ENCODE peak calls at places on chromosomes 13 and 19, in nine cellular contexts. V, N, F, R, W, G, B, S and P are unnamed samples.

GRCh38 chr19:31118292-31118925 is 230.8 kb downstream of the TSHZ3 start:
- DNase-seq in B (no peak), G (no peak), S (no peak), F (no peak), N (no peak), R (peak), W (peak), V (no peak), P (no peak)

GRCh38 chr13:41706189-41706588 is 248.8 kb downstream of the RGCC start:
- DNase-seq in V (no peak), N (no peak), S (no peak), W (no peak), F (no peak), G (no peak), B (no peak), R (no peak), P (no peak)

GRCh38 chr13:103876571-103876970 is 810.4 kb upstream of the SLC10A2 start:
- DNase-seq in R (no peak), B (no peak), F (no peak), S (no peak), V (no peak), G (no peak), W (no peak), N (no peak), P (no peak)

GRCh38 chr13:112716461-112716820 is 26.6 kb downstream of the ATP11A start:
- DNase-seq in N (no peak), G (no peak), B (no peak), R (no peak), F (no peak), S (no peak), V (no peak), W (peak), P (peak)

GRCh38 chr13:71808708-71809107 is 58.3 kb downstream of the DACH1 start:
- DNase-seq in S (no peak), N (no peak), B (no peak), R (no peak), V (no peak), G (no peak), F (no peak), W (no peak), P (no peak)

GRCh38 chr13:96772426-96772825 is 221.8 kb downstream of the OXGR1 start:
- DNase-seq in G (no peak), V (no peak), S (no peak), N (no peak), B (no peak), W (no peak), F (no peak), R (no peak), P (no peak)

GRCh38 chr13:111866731-111867245 is 200.2 kb upstream of the SOX1 start:
- DNase-seq in B (no peak), W (no peak), R (no peak), V (no peak), N (no peak), S (no peak), F (no peak), G (no peak), P (no peak)

GRCh38 chr13:64446372-64446771 is 2783.8 kb downstream of the PCDH9 start:
- DNase-seq in G (no peak), B (no peak), F (no peak), V (no peak), N (no peak), S (no peak), W (no peak), R (no peak), P (no peak)

GRCh38 chr19:15010497-15011255 is 31.0 kb upstream of the SLC1A6 start:
- DNase-seq in F (no peak), R (peak), B (no peak), V (no peak), G (no peak), W (no peak), S (no peak), N (no peak), P (no peak)

GRCh38 chr13:112699318-112699918 is 9.6 kb downstream of the ATP11A start:
- DNase-seq in B (no peak), S (no peak), V (no peak), F (no peak), N (no peak), R (no peak), G (no peak), W (no peak), P (no peak)

GRCh38 chr13:35760678-35761308 is 284.3 kb upstream of the MAB21L1 start:
- DNase-seq in W (no peak), F (no peak), N (no peak), B (no peak), S (no peak), G (no peak), R (no peak), V (no peak), P (no peak)

GRCh38 chr19:34370117-34370516 is 5.1 kb downstream of the GPI start:
- DNase-seq in B (no peak), R (no peak), S (no peak), F (no peak), N (no peak), V (no peak), W (no peak), G (no peak), P (no peak)

GRCh38 chr19:1655992-1656608 is 3.7 kb upstream of the TCF3 start:
- DNase-seq in N (no peak), G (no peak), F (no peak), V (no peak), S (no peak), W (no peak), B (no peak), R (no peak), P (peak)

GRCh38 chr13:76663941-76664340 is 222.3 kb downstream of the KCTD12 start:
- DNase-seq in B (no peak), S (no peak), N (no peak), V (no peak), F (no peak), W (no peak), G (no peak), R (no peak), P (no peak)

GRCh38 chr13:106446011-106446410 is 89.5 kb downstream of the EFNB2 start:
- DNase-seq in V (no peak), B (no peak), S (no peak), W (no peak), R (peak), F (no peak), G (no peak), N (no peak), P (no peak)

GRCh38 chr13:20658451-20658850 is 45.0 kb upstream of the IL17D start:
- DNase-seq in B (no peak), N (no peak), W (no peak), R (no peak), V (no peak), G (no peak), S (no peak), F (no peak), P (no peak)

GRCh38 chr19:20661150-20661819 is at the start of gene ZNF626:
- DNase-seq in W (peak), G (peak), S (peak), F (peak), N (peak), V (peak), B (peak), R (peak), P (peak)

GRCh38 chr13:109348514-109349340 is 437.7 kb downstream of the IRS2 start:
- DNase-seq in V (no peak), N (no peak), S (no peak), B (no peak), F (no peak), W (no peak), G (no peak), R (no peak), P (no peak)

GRCh38 chr19:18464646-18465045 is 26.7 kb upstream of the ISYNA1 start:
- DNase-seq in V (peak), N (peak), W (peak), G (no peak), R (no peak), B (peak), F (peak), S (peak), P (peak)

GRCh38 chr19:58338336-58338735 is 11.5 kb downstream of the ZSCAN22 start:
- DNase-seq in F (no peak), R (no peak), N (no peak), W (no peak), S (no peak), B (no peak), V (no peak), G (no peak), P (no peak)

GRCh38 chr19:55643003-55643732 is at the start of gene ZNF581:
- DNase-seq in R (peak), B (peak), S (peak), F (peak), V (peak), N (no peak), G (peak), W (peak), P (peak)

GRCh38 chr19:11737964-11738745 is 591 bp downstream of the ZNF823 start:
- DNase-seq in S (peak), N (peak), W (peak), B (peak), R (peak), F (peak), V (peak), G (peak), P (peak)

GRCh38 chr13:22596157-22596863 is 584.5 kb upstream of the SGCG start:
- DNase-seq in B (no peak), W (no peak), F (no peak), V (no peak), R (no peak), G (no peak), N (no peak), S (no peak), P (no peak)

GRCh38 chr13:74246398-74246975 is 112.3 kb upstream of the KLF12 start:
- DNase-seq in F (no peak), G (peak), V (no peak), W (no peak), R (no peak), S (no peak), N (no peak), B (no peak), P (peak)

GRCh38 chr19:55014714-55015113 is 23.4 kb downstream of the GP6 start:
- DNase-seq in V (no peak), S (no peak), F (no peak), R (no peak), W (no peak), G (no peak), N (no peak), B (no peak), P (peak)

GRCh38 chr13:31627097-31627496 is 112.2 kb upstream of the RXFP2 start:
- DNase-seq in W (no peak), S (no peak), G (no peak), R (no peak), B (no peak), N (no peak), F (no peak), V (no peak), P (no peak)

GRCh38 chr13:32947886-32948285 is 68.3 kb upstream of the KL start:
- DNase-seq in B (no peak), R (peak), S (no peak), F (no peak), G (no peak), N (no peak), W (no peak), V (no peak), P (no peak)

GRCh38 chr13:95535243-95535642 is 17.3 kb upstream of the CLDN10 start:
- DNase-seq in S (no peak), B (no peak), W (no peak), V (no peak), N (no peak), G (no peak), R (no peak), F (no peak), P (no peak)

GRCh38 chr19:43622070-43622469 is 2.6 kb upstream of the ZNF428 start:
- DNase-seq in W (no peak), B (no peak), V (no peak), S (no peak), N (no peak), R (no peak), F (no peak), G (no peak), P (no peak)

GRCh38 chr13:62643007-62643483 is 1227.4 kb upstream of the PCDH20 start:
- DNase-seq in F (no peak), R (no peak), G (no peak), W (no peak), V (no peak), B (no peak), N (no peak), S (no peak), P (no peak)

GRCh38 chr13:61030445-61030844 is 385.2 kb downstream of the PCDH20 start:
- DNase-seq in R (no peak), N (no peak), G (no peak), S (no peak), V (no peak), W (no peak), B (no peak), F (no peak), P (no peak)

GRCh38 chr19:35048911-35049411 is 7.4 kb downstream of the HPN start:
- DNase-seq in N (no peak), S (no peak), V (no peak), G (no peak), R (no peak), F (no peak), W (peak), B (peak), P (peak)

GRCh38 chr13:96824110-96824509 is 170.2 kb downstream of the OXGR1 start:
- DNase-seq in F (no peak), V (no peak), R (no peak), G (no peak), N (no peak), S (no peak), B (no peak), W (no peak), P (no peak)

GRCh38 chr13:80802946-80803345 is 462.0 kb upstream of the SPRY2 start:
- DNase-seq in V (no peak), R (no peak), S (no peak), N (no peak), F (no peak), B (no peak), W (no peak), G (no peak), P (no peak)

GRCh38 chr19:52896431-52897148 is 845 bp downstream of the ZNF320 start:
- DNase-seq in B (no peak), G (no peak), S (no peak), R (peak), V (peak), F (peak), W (peak), N (no peak), P (peak)

GRCh38 chr13:110756268-110756667 is 42.8 kb downstream of the ING1 start:
- DNase-seq in V (no peak), B (no peak), R (no peak), F (no peak), S (no peak), W (no peak), G (no peak), N (no peak), P (no peak)

GRCh38 chr19:6260376-6260775 is 19.4 kb downstream of the MLLT1 start:
- DNase-seq in N (no peak), W (no peak), V (no peak), G (no peak), R (no peak), S (no peak), F (no peak), B (no peak), P (no peak)

GRCh38 chr19:6260912-6261636 is 18.7 kb downstream of the MLLT1 start:
- DNase-seq in W (no peak), S (no peak), B (no peak), G (no peak), F (no peak), V (no peak), R (peak), N (no peak), P (no peak)

GRCh38 chr19:6259312-6259861 is 20.4 kb downstream of the MLLT1 start:
- DNase-seq in B (no peak), W (no peak), S (no peak), V (no peak), N (no peak), G (no peak), R (no peak), F (no peak), P (peak)

GRCh38 chr19:6261883-6262282 is 17.9 kb downstream of the MLLT1 start:
- DNase-seq in S (no peak), F (no peak), B (no peak), W (no peak), G (no peak), R (no peak), V (no peak), N (no peak), P (no peak)

DNA sequence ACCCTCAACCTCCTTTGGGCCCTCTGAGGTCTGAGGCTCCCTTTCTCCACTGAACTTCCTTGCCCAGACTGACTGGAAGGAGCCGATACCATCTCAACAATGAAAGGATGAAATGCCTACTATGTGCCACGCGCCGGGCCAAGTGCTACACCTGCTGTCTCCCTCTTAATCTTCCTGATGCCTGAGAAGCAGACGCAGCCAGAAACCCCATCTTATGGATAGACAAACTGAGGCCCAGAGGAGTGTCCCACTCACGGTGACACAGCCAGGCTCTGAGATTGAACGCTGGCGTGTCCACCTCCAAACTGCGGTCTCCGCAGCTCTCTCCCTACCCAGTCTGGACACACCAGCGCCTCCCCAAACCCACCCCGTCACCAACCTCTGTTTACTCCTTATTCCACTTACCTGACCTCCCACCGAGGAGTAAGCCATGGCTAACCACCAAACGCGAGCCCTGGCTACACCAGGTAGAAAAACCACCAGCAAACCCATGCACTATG is 20.9 kb downstream of the MLLT1 start:
- DNase-seq in N (no peak), B (no peak), V (no peak), W (no peak), R (no peak), S (no peak), F (no peak), G (no peak), P (no peak)
- H3K27ac ChIP-seq in N (peak), B (no peak), V (no peak), W (no peak), R (no peak), S (no peak), F (no peak), G (no peak), P (no peak)

DNA sequence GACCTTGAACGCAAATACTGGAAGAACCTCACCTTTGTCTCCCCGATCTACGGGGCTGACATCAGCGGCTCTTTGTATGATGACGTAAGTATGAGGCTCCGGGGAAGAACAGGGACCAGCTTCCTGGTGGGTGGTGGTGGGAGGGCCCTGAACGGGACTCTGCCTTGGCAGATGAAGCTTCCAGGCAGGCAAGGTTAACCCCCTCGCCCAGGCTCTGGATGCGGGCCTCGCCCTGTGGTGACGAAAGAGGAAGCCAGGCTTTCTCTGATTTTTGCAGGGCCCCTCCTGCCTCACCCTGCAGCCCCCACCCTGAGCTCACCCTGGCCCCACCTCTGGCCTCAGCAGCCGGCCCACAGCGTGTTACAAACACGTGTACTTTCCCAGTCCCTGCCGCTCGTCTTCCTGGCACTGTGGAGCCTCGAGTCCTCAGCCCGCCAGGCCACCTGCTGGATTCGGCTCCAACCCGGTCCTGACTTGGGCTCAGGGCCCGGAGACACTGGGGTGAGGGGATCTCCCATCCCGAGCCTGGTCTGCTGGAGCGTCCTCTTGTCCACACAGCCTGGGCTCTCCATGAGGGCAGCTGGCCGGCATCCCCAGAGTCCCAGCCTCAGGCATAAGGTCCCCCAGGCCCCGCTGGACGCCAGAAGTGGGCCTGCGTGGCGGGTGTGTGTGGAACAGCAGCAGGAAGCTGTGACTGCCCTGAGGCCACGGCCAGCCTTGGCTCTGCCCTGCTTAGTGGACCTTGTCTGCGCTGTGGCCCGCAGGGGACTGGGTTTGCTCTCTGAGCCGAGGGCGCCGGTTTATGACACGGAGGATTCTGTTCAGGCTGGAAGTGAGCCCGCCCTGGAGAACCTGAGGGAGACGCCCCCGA is 72.5 kb downstream of the KDM4B start:
- DNase-seq in V (no peak), G (no peak), B (no peak), W (no peak), S (no peak), R (no peak), N (no peak), F (no peak), P (no peak)
- H3K27ac ChIP-seq in V (no peak), G (no peak), B (no peak), W (no peak), S (no peak), R (no peak), N (no peak), F (no peak), P (no peak)

GRCh38 chr19:39329948-39330347 is 5.9 kb downstream of the GMFG start:
- DNase-seq in V (no peak), R (no peak), B (no peak), W (no peak), S (no peak), N (no peak), F (no peak), G (no peak), P (no peak)

GRCh38 chr19:39327990-39328705 is 7.5 kb upstream of the LRFN1 start:
- DNase-seq in G (peak), S (peak), W (peak), F (peak), V (peak), R (peak), N (peak), B (peak), P (peak)

GRCh38 chr19:39327318-39327717 is 6.7 kb upstream of the LRFN1 start:
- DNase-seq in G (no peak), S (no peak), W (no peak), N (no peak), R (peak), F (no peak), B (no peak), V (no peak), P (no peak)

GRCh38 chr19:39324242-39324842 is 3.7 kb upstream of the LRFN1 start:
- DNase-seq in N (no peak), F (no peak), G (no peak), W (no peak), S (no peak), V (no peak), B (no peak), R (no peak), P (no peak)

DNA sequence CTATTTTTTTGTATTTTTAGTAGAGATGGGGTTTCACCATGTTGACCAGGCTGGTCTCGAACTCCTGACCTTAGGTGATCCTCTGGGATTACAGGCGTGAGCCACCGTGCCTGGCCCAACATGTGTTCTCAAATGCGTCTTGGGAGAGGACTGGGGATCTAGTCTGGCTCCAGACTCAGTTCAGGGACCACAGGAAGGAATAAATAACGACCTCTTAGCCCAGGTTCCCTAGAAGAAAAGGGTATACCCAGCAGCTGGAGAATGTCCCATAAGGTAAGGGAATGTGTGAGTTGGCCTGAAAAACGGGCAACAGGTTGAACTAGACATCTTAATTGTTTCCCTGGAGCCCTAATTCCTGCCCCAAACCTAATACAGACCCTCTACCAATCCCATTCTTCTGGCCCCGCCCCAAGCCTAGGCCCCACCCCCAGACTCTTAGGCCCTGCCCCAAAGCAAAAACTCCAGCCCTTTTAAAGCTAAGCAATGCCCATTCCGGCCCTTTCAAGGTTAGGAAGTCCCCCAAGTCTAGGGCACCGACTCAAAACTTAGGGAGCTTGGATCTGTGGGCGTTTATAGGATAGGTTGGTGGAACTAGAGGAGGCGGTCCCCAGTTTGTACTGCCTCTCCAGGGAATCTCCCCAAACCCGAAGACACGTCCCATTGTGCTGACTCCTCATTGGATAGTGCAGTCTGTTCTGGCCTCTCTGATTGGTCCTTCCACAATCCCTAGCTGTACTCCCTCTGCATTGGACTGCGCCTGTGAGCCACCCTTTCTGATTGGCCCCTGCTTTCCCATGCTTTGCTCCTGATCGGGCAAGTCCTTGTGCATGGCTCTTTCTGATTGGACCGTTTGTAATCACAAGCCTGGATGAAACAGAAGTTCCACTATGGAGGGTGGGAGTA is 5.4 kb upstream of the LRFN1 start:
- DNase-seq in N (no peak), F (no peak), W (no peak), V (no peak), R (no peak), S (no peak), G (peak), B (no peak), P (no peak)
- H3K27ac ChIP-seq in N (no peak), F (no peak), W (no peak), V (no peak), R (no peak), S (no peak), G (no peak), B (no peak), P (no peak)

GRCh38 chr19:37078717-37079032 is 442 bp downstream of the ZNF420 start:
- DNase-seq in F (no peak), N (no peak), V (no peak), S (no peak), W (no peak), R (no peak), G (no peak), B (no peak), P (no peak)
- H3K27ac ChIP-seq in F (peak), N (peak), V (peak), S (peak), W (peak), R (no peak), G (peak), B (peak), P (peak)